ENCODE peak calls at places on chromosomes 5 and 9, in seven cellular contexts. H is mucosa of descending colon, V is fibroblast of gingiva, W is neural progenitor cell, G is NCI-H187 treated with DMSO at 0.1 percent for 48 hours, L is ACHN, J is T-helper 1 cell. C is an unnamed sample.

GRCh38 chr5:21844960-21845359 is 1008.2 kb downstream of the CDH12 start:
- DNase-seq in H (no peak), V (no peak), W (no peak), G (no peak), L (no peak), J (no peak), C (no peak)

GRCh38 chr9:111831371-111832108 is 36.8 kb upstream of the SHOC1 start:
- DNase-seq in H (no peak), V (no peak), W (no peak), G (no peak), L (no peak), J (no peak), C (no peak)

GRCh38 chr9:131554088-131554864 is 9.0 kb downstream of the PRRT1B start:
- DNase-seq in H (no peak), V (no peak), W (no peak), G (no peak), L (no peak), J (no peak), C (no peak)

GRCh38 chr5:172740483-172741205 is 30.4 kb downstream of the DUSP1 start:
- DNase-seq in H (no peak), V (peak; percentile 97), W (no peak), G (no peak), L (peak; percentile 88), J (no peak), C (no peak)

GRCh38 chr9:105205787-105206511 is 38.5 kb upstream of the SLC44A1 start:
- DNase-seq in H (peak; percentile 52), V (peak; percentile 96), W (no peak), G (no peak), L (no peak), J (no peak), C (no peak)

GRCh38 chr9:112655633-112656032 is 62.3 kb downstream of the INIP start:
- DNase-seq in H (no peak), V (no peak), W (no peak), G (no peak), L (no peak), J (no peak), C (no peak)

GRCh38 chr5:135230326-135230925 is 168.6 kb downstream of the MACROH2A1 start:
- DNase-seq in H (no peak), V (peak; percentile 84), W (no peak), G (no peak), L (no peak), J (no peak), C (no peak)

GRCh38 chr5:175816348-175816747 is 55.0 kb upstream of the CPLX2 start:
- DNase-seq in H (no peak), V (no peak), W (no peak), G (no peak), L (no peak), J (no peak), C (no peak)

GRCh38 chr9:129595323-129595741 is 25.6 kb downstream of the C9orf50 start:
- DNase-seq in H (no peak), V (no peak), W (no peak), G (no peak), L (no peak), J (no peak), C (no peak)

GRCh38 chr9:82421498-82421897 is 432.9 kb downstream of the SPATA31D1 start:
- DNase-seq in H (no peak), V (peak; percentile 55), W (no peak), G (no peak), L (no peak), J (no peak), C (no peak)

GRCh38 chr9:131008909-131009618 is at the start of gene LAMC3:
- DNase-seq in H (no peak), V (no peak), W (peak; percentile 61), G (no peak), L (peak; percentile 41), J (no peak), C (no peak)

GRCh38 chr9:77977210-77977611 is 54.4 kb downstream of the GNAQ start:
- DNase-seq in H (peak; percentile 76), V (peak; percentile 75), W (peak; percentile 39), G (no peak), L (peak; percentile 68), J (peak; percentile 67), C (no peak)

GRCh38 chr5:126801992-126802294 is 25.0 kb downstream of the LMNB1 start:
- DNase-seq in H (peak; percentile 48), V (peak; percentile 63), W (no peak), G (no peak), L (peak; percentile 65), J (no peak), C (no peak)

GRCh38 chr9:137960496-137960895 is 82.9 kb downstream of the CACNA1B start:
- DNase-seq in H (no peak), V (no peak), W (peak; percentile 37), G (no peak), L (no peak), J (no peak), C (no peak)

C was measured in progenitor cell of endocrine pancreas.